ENCODE peak calls at places on chromosomes 4 and X, in six cellular contexts. T is adrenal gland, F is heart left ventricle, N is neural progenitor cell, A is left ventricle myocardium inferior, R is mammary epithelial cell. P is an unnamed sample.

GRCh38 chr4:91688413-91688812 is 615.4 kb upstream of the GRID2 start:
- DNase-seq in T (no peak), F (no peak), N (no peak), A (no peak), R (no peak), P (no peak)

GRCh38 chrX:24902808-24903207 is 113.0 kb downstream of the ARX start:
- DNase-seq in T (no peak), F (no peak), N (no peak), A (no peak), R (no peak), P (no peak)

GRCh38 chr4:23766334-23766733 is 123.5 kb downstream of the PPARGC1A start:
- DNase-seq in T (no peak), F (no peak), N (no peak), A (no peak), R (no peak), P (no peak)

GRCh38 chr4:16627999-16628398 is 270.4 kb downstream of the LDB2 start:
- DNase-seq in T (no peak), F (no peak), N (no peak), A (no peak), R (peak), P (no peak)

GRCh38 chrX:24475480-24475879 is 10.4 kb downstream of the PDK3 start:
- DNase-seq in T (no peak), F (no peak), N (no peak), A (no peak), R (no peak), P (no peak)

GRCh38 chrX:115609621-115610020 is 48.6 kb downstream of the PLS3 start:
- DNase-seq in T (no peak), F (no peak), N (no peak), A (no peak), R (no peak), P (no peak)

GRCh38 chr4:14924945-14925344 is 77.3 kb upstream of the CPEB2 start:
- DNase-seq in T (no peak), F (no peak), N (no peak), A (no peak), R (peak), P (no peak)

GRCh38 chrX:132218100-132218807 is 993 bp downstream of the RAP2C start:
- DNase-seq in T (peak), F (peak), N (peak), A (peak), R (peak), P (peak)

GRCh38 chr4:26384380-26385057 is 63.7 kb downstream of the RBPJ start:
- DNase-seq in T (no peak), F (no peak), N (no peak), A (no peak), R (no peak), P (no peak)

GRCh38 chr4:132065940-132066495 is 1083.1 kb upstream of the PCDH10 start:
- DNase-seq in T (no peak), F (no peak), N (no peak), A (no peak), R (peak), P (no peak)

GRCh38 chr4:47342796-47343195 is 120.7 kb downstream of the COMMD8 start:
- DNase-seq in T (no peak), F (no peak), N (no peak), A (no peak), R (no peak), P (no peak)

GRCh38 chr4:156344397-156344796 is 390.7 kb upstream of the CTSO start:
- DNase-seq in T (no peak), F (no peak), N (no peak), A (no peak), R (no peak), P (no peak)

GRCh38 chr4:29052266-29052665 is 1667.9 kb upstream of the PCDH7 start:
- DNase-seq in T (no peak), F (no peak), N (peak), A (no peak), R (no peak), P (no peak)

GRCh38 chr4:168070903-168071302 is 21.4 kb upstream of the ANXA10 start:
- DNase-seq in T (no peak), F (no peak), N (no peak), A (no peak), R (peak), P (no peak)

GRCh38 chrX:18624599-18624998 is 47.3 kb downstream of the RS1 start:
- DNase-seq in T (no peak), F (no peak), N (no peak), A (no peak), R (no peak), P (no peak)

GRCh38 chr4:113468165-113469022 is 293.1 kb downstream of the CAMK2D start:
- DNase-seq in T (peak), F (peak), N (peak), A (peak), R (peak), P (peak)

GRCh38 chr4:2482192-2482591 is 13.3 kb downstream of the RNF4 start:
- DNase-seq in T (no peak), F (no peak), N (no peak), A (no peak), R (no peak), P (no peak)

GRCh38 chr4:151166662-151167061 is 67.2 kb downstream of the RPS3A start:
- DNase-seq in T (no peak), F (no peak), N (no peak), A (no peak), R (no peak), P (no peak)

GRCh38 chr4:62460329-62460728 is 1260.2 kb downstream of the ADGRL3 start:
- DNase-seq in T (no peak), F (no peak), N (no peak), A (no peak), R (peak), P (no peak)

GRCh38 chr4:152165146-152165545 is 370.7 kb downstream of the FBXW7 start:
- DNase-seq in T (no peak), F (no peak), N (no peak), A (no peak), R (peak), P (no peak)

GRCh38 chrX:14694631-14695030 is 165.3 kb downstream of the GLRA2 start:
- DNase-seq in T (no peak), F (no peak), N (no peak), A (no peak), R (peak), P (no peak)

GRCh38 chr4:77481856-77482255 is 123.8 kb upstream of the CXCL13 start:
- DNase-seq in T (no peak), F (no peak), N (no peak), A (no peak), R (peak), P (no peak)

GRCh38 chrX:57977992-57978391 is 67.7 kb upstream of the ZXDA start:
- DNase-seq in T (no peak), F (no peak), N (no peak), A (no peak), R (no peak), P (no peak)
- TF ChIP-seq CTCF in T (no peak), F (peak), N (no peak), A (peak), R (no peak), P (no peak)

GRCh38 chrX:72394518-72395163 is 88.9 kb upstream of the CITED1 start:
- DNase-seq in T (no peak), F (no peak), N (peak), A (peak), R (no peak), P (no peak)
- TF ChIP-seq CTCF in T (no peak), F (no peak), N (no peak), A (no peak), R (no peak), P (no peak)

DNA sequence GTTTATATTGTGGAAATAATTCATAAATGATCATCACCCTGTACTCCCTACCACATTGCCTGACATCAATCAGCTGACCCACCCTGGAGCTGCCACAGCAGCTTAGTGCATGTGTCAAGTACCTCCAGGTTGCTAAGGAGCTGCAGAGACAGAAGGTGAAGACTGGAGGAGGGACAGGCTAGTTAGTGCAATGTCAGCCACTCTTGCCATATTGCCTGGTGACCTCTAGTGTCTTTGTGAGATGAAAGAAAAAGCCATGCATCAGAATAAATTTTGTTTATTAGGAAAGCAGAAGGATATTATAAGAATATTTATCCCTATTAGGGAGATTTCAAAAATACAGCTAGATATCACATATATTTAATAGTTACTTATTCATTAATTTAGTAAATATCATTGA is 243.9 kb upstream of the FAT4 start:
- DNase-seq in T (no peak), F (no peak), N (no peak), A (no peak), R (no peak), P (no peak)
- TF ChIP-seq CTCF in T (no peak), F (no peak), N (no peak), A (no peak), R (peak), P (no peak)

GRCh38 chrX:46642145-46642544 is 68.6 kb downstream of the CHST7 start:
- DNase-seq in T (no peak), F (peak), N (peak), A (no peak), R (peak), P (no peak)
- TF ChIP-seq CTCF in T (peak), F (peak), N (peak), A (peak), R (peak), P (peak)

DNA sequence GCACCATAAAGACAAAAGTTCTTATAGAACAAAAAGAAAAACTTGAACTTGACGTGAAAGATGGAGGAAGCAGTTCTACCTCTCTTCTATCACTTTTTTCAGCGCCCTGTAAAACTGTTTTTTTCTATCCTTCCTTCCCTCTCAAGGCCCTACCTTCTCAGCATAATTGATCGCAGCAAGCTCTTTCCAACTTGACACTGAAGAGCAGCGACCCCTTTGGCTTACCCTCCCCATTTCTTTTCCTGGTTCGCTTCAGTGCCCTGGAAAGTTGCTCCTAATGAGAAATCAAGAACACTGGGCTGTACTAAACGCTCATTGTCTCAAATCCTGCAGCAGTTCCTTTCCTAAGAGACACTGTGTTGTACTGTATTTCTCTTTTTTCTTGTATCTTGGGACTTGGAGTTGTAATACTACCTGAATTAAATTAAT is 150.6 kb upstream of the SLC4A4 start:
- DNase-seq in T (no peak), F (no peak), N (peak), A (no peak), R (no peak), P (no peak)
- TF ChIP-seq CTCF in T (no peak), F (no peak), N (no peak), A (no peak), R (no peak), P (no peak)